ENCODE peak calls at places on chromosomes 4 and X, in six cellular contexts. U, Q, W, V, M and L are unnamed samples.

GRCh38 chrX:134932528-134933217 is 58.1 kb upstream of the SMIM10 start:
- DNase-seq in V (no peak), M (no peak), U (peak; percentile 77), W (no peak), Q (no peak), L (no peak)

GRCh38 chr4:139540637-139541036 is 15.4 kb downstream of the SETD7 start:
- DNase-seq in V (no peak), W (no peak), Q (no peak), U (no peak), M (no peak), L (no peak)

GRCh38 chrX:72258174-72258573 is 18.9 kb downstream of the RPS4X start:
- DNase-seq in V (no peak), M (no peak), W (no peak), U (peak; percentile 77), Q (no peak), L (no peak)

GRCh38 chr4:185700048-185700447 is 111.9 kb downstream of the SORBS2 start:
- DNase-seq in W (no peak), Q (no peak), V (no peak), U (no peak), M (no peak), L (no peak)

GRCh38 chr4:78325244-78326187 is 226.1 kb upstream of the ANXA3 start:
- DNase-seq in W (no peak), U (peak; percentile 53), V (no peak), Q (no peak), M (no peak), L (no peak)

GRCh38 chr4:168129046-168129772 is 36.9 kb downstream of the ANXA10 start:
- DNase-seq in M (no peak), W (no peak), Q (no peak), U (no peak), V (no peak), L (no peak)

GRCh38 chr4:56786955-56787354 is 34.5 kb downstream of the SPINK2 start:
- DNase-seq in V (no peak), U (peak; percentile 43), M (no peak), W (no peak), Q (peak; percentile 30), L (no peak)

GRCh38 chr4:1043658-1044468 is 32.4 kb downstream of the FGFRL1 start:
- DNase-seq in V (no peak), M (no peak), W (peak; percentile 98), Q (peak; percentile 71), U (peak; percentile 99), L (no peak)

DNA sequence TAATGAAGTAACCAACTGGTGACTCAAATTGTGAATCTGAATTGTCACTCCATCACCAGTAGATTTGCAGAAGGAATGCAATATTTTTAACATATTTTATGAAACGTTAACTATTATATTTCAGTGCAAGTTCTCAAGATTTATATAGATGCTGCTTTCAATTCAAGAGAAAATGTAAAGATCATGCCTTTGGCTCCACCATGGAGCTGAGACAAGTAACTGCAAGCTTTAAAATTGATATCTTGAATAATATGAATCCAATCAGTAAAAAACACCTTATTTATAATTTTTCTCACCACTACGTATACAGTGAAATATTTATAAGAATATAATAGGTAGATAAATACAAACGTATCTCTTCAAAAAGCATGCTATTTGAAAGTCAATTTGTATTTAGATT is 27.8 kb upstream of the GALNTL6 start:
- DNase-seq in U (no peak), V (no peak), Q (no peak), M (no peak), W (no peak), L (no peak)
- TF ChIP-seq CTCF in U (no peak), V (no peak), Q (no peak), M (no peak), W (no peak), L (no peak)

GRCh38 chrX:45749375-45749774 is 548.7 kb upstream of the DIPK2B start:
- DNase-seq in M (no peak), Q (no peak), V (no peak), W (no peak), U (no peak), L (no peak)
- TF ChIP-seq CTCF in M (peak; percentile 28), Q (peak; percentile 11), V (no peak), W (peak; percentile 19), U (peak; percentile 53), L (no peak)

GRCh38 chr4:136400829-136401228 is 1131.5 kb downstream of the PCDH18 start:
- DNase-seq in W (no peak), U (no peak), V (no peak), Q (no peak), M (no peak), L (no peak)
- TF ChIP-seq CTCF in W (no peak), U (no peak), V (no peak), Q (no peak), M (no peak), L (no peak)

DNA sequence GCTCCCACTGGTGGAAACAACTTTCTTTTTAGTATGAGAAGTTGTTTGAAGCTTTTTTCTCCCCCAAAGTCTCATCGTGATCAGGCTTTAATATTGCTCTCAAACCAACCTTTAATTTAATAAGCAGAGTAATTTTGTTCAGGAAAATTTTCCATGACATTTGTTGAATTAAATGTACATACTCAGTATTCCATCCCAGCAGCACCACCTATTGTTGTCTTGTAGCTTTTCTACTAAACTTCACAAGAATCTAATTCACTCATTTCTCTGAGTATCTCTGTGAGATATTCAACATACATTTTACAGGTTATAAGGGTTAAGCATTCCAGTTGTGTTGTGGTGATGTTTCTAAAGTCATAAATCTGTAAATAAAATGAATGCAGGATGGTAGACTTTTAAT is 218.3 kb upstream of the HAND2 start:
- DNase-seq in W (no peak), M (no peak), Q (no peak), V (no peak), U (no peak), L (no peak)
- TF ChIP-seq CTCF in W (peak; percentile 44), M (no peak), Q (no peak), V (no peak), U (peak; percentile 22), L (no peak)

GRCh38 chrX:53077207-53078197 is 4.7 kb upstream of the TSPYL2 start:
- DNase-seq in M (no peak), W (no peak), Q (no peak), U (no peak), V (no peak), L (no peak)
- TF ChIP-seq CTCF in M (peak; percentile 16), W (no peak), Q (no peak), U (no peak), V (no peak), L (peak; percentile 36)